ENCODE peak calls at places on chromosomes 16 and 17, in seven cellular contexts. One of them, this sample, is unnamed.

GRCh38 chr16:80981103-80981502 is 25.6 kb downstream of the CMC2 start:
- DNase-seq in small intestine: no peak
- DNase-seq in T-helper 17 cell: no peak
- DNase-seq in NCI-H1436 treated with DMSO at 0.1 percent for 48 hours: no peak
- DNase-seq in HCEC 1CT: no peak
- DNase-seq in thoracic aorta: no peak
- DNase-seq in T-helper 2 cell: no peak
- DNase-seq in this sample: no peak

GRCh38 chr16:89512453-89512852 is 4.2 kb downstream of the SPG7 start:
- DNase-seq in small intestine: no peak
- DNase-seq in T-helper 17 cell: no peak
- DNase-seq in NCI-H1436 treated with DMSO at 0.1 percent for 48 hours: no peak
- DNase-seq in HCEC 1CT: no peak
- DNase-seq in thoracic aorta: no peak
- DNase-seq in T-helper 2 cell: no peak
- DNase-seq in this sample: no peak

GRCh38 chr16:61813339-61813738 is 222.9 kb downstream of the CDH8 start:
- DNase-seq in small intestine: no peak
- DNase-seq in T-helper 17 cell: no peak
- DNase-seq in NCI-H1436 treated with DMSO at 0.1 percent for 48 hours: no peak
- DNase-seq in HCEC 1CT: no peak
- DNase-seq in thoracic aorta: no peak
- DNase-seq in T-helper 2 cell: no peak
- DNase-seq in this sample: no peak

GRCh38 chr17:17062866-17063265 is 20.6 kb downstream of the MPRIP start:
- DNase-seq in small intestine: peak
- DNase-seq in T-helper 17 cell: no peak
- DNase-seq in NCI-H1436 treated with DMSO at 0.1 percent for 48 hours: no peak
- DNase-seq in HCEC 1CT: no peak
- DNase-seq in thoracic aorta: no peak
- DNase-seq in T-helper 2 cell: no peak
- DNase-seq in this sample: no peak

GRCh38 chr17:72120878-72121163 is at the start of gene SOX9:
- DNase-seq in small intestine: peak
- DNase-seq in T-helper 17 cell: no peak
- DNase-seq in NCI-H1436 treated with DMSO at 0.1 percent for 48 hours: peak
- DNase-seq in HCEC 1CT: peak
- DNase-seq in thoracic aorta: no peak
- DNase-seq in T-helper 2 cell: no peak
- DNase-seq in this sample: peak

GRCh38 chr16:74698220-74698619 is 2.4 kb downstream of the MLKL start:
- DNase-seq in small intestine: peak
- DNase-seq in T-helper 17 cell: no peak
- DNase-seq in NCI-H1436 treated with DMSO at 0.1 percent for 48 hours: no peak
- DNase-seq in HCEC 1CT: peak
- DNase-seq in thoracic aorta: no peak
- DNase-seq in T-helper 2 cell: no peak
- DNase-seq in this sample: no peak

GRCh38 chr17:78313735-78314648 is 45.9 kb downstream of the SOCS3 start:
- DNase-seq in small intestine: peak
- DNase-seq in T-helper 17 cell: peak
- DNase-seq in NCI-H1436 treated with DMSO at 0.1 percent for 48 hours: peak
- DNase-seq in HCEC 1CT: peak
- DNase-seq in thoracic aorta: no peak
- DNase-seq in T-helper 2 cell: peak
- DNase-seq in this sample: peak

GRCh38 chr16:56861092-56861610 is 3.9 kb upstream of the SLC12A3 start:
- DNase-seq in small intestine: no peak
- DNase-seq in T-helper 17 cell: no peak
- DNase-seq in NCI-H1436 treated with DMSO at 0.1 percent for 48 hours: no peak
- DNase-seq in HCEC 1CT: no peak
- DNase-seq in thoracic aorta: no peak
- DNase-seq in T-helper 2 cell: no peak
- DNase-seq in this sample: no peak

GRCh38 chr17:52828621-52829020 is 670.1 kb upstream of the CA10 start:
- DNase-seq in small intestine: no peak
- DNase-seq in T-helper 17 cell: no peak
- DNase-seq in NCI-H1436 treated with DMSO at 0.1 percent for 48 hours: peak
- DNase-seq in HCEC 1CT: no peak
- DNase-seq in thoracic aorta: no peak
- DNase-seq in T-helper 2 cell: no peak
- DNase-seq in this sample: no peak

GRCh38 chr16:75402174-75402820 is 31.0 kb downstream of the CFDP1 start:
- DNase-seq in small intestine: peak
- DNase-seq in T-helper 17 cell: no peak
- DNase-seq in NCI-H1436 treated with DMSO at 0.1 percent for 48 hours: no peak
- DNase-seq in HCEC 1CT: peak
- DNase-seq in thoracic aorta: no peak
- DNase-seq in T-helper 2 cell: no peak
- DNase-seq in this sample: no peak

GRCh38 chr17:67942810-67943209 is 53.5 kb downstream of the C17orf58 start:
- DNase-seq in small intestine: no peak
- DNase-seq in T-helper 17 cell: no peak
- DNase-seq in NCI-H1436 treated with DMSO at 0.1 percent for 48 hours: no peak
- DNase-seq in HCEC 1CT: no peak
- DNase-seq in thoracic aorta: no peak
- DNase-seq in T-helper 2 cell: no peak
- DNase-seq in this sample: peak

GRCh38 chr16:75217389-75217851 is 1.4 kb upstream of the CTRB1 start:
- DNase-seq in small intestine: no peak
- DNase-seq in T-helper 17 cell: no peak
- DNase-seq in NCI-H1436 treated with DMSO at 0.1 percent for 48 hours: no peak
- DNase-seq in HCEC 1CT: no peak
- DNase-seq in thoracic aorta: no peak
- DNase-seq in T-helper 2 cell: no peak
- DNase-seq in this sample: no peak

GRCh38 chr16:22635345-22635744 is 124.7 kb downstream of the NPIPB5 start:
- DNase-seq in small intestine: no peak
- DNase-seq in T-helper 17 cell: no peak
- DNase-seq in NCI-H1436 treated with DMSO at 0.1 percent for 48 hours: no peak
- DNase-seq in HCEC 1CT: peak
- DNase-seq in thoracic aorta: no peak
- DNase-seq in T-helper 2 cell: no peak
- DNase-seq in this sample: no peak

GRCh38 chr17:51228177-51228576 is 31.7 kb downstream of the MBTD1 start:
- DNase-seq in small intestine: no peak
- DNase-seq in T-helper 17 cell: no peak
- DNase-seq in NCI-H1436 treated with DMSO at 0.1 percent for 48 hours: no peak
- DNase-seq in HCEC 1CT: peak
- DNase-seq in thoracic aorta: no peak
- DNase-seq in T-helper 2 cell: no peak
- DNase-seq in this sample: no peak

GRCh38 chr16:66660422-66661209 is 35.9 kb downstream of the CMTM4 start:
- DNase-seq in small intestine: peak
- DNase-seq in T-helper 17 cell: no peak
- DNase-seq in NCI-H1436 treated with DMSO at 0.1 percent for 48 hours: no peak
- DNase-seq in HCEC 1CT: peak
- DNase-seq in thoracic aorta: peak
- DNase-seq in T-helper 2 cell: no peak
- DNase-seq in this sample: peak

GRCh38 chr17:61294777-61295176 is 104.9 kb upstream of the TBX2 start:
- DNase-seq in small intestine: no peak
- DNase-seq in T-helper 17 cell: no peak
- DNase-seq in NCI-H1436 treated with DMSO at 0.1 percent for 48 hours: no peak
- DNase-seq in HCEC 1CT: peak
- DNase-seq in thoracic aorta: no peak
- DNase-seq in T-helper 2 cell: no peak
- DNase-seq in this sample: no peak

GRCh38 chr16:31181102-31181830 is 1.3 kb downstream of the FUS start:
- DNase-seq in small intestine: peak
- DNase-seq in T-helper 17 cell: no peak
- DNase-seq in NCI-H1436 treated with DMSO at 0.1 percent for 48 hours: no peak
- DNase-seq in HCEC 1CT: peak
- DNase-seq in thoracic aorta: no peak
- DNase-seq in T-helper 2 cell: no peak
- DNase-seq in this sample: peak

GRCh38 chr16:88560722-88561484 is 9.3 kb upstream of the ZC3H18 start:
- DNase-seq in small intestine: no peak
- DNase-seq in T-helper 17 cell: no peak
- DNase-seq in NCI-H1436 treated with DMSO at 0.1 percent for 48 hours: no peak
- DNase-seq in HCEC 1CT: no peak
- DNase-seq in thoracic aorta: no peak
- DNase-seq in T-helper 2 cell: no peak
- DNase-seq in this sample: no peak

GRCh38 chr16:741986-742629 is 1.3 kb upstream of the CIAO3 start:
- DNase-seq in small intestine: no peak
- DNase-seq in T-helper 17 cell: no peak
- DNase-seq in NCI-H1436 treated with DMSO at 0.1 percent for 48 hours: no peak
- DNase-seq in HCEC 1CT: no peak
- DNase-seq in thoracic aorta: no peak
- DNase-seq in T-helper 2 cell: no peak
- DNase-seq in this sample: no peak

GRCh38 chr17:82266142-82266541 is 7.4 kb downstream of the CSNK1D start:
- DNase-seq in small intestine: no peak
- DNase-seq in T-helper 17 cell: no peak
- DNase-seq in NCI-H1436 treated with DMSO at 0.1 percent for 48 hours: no peak
- DNase-seq in HCEC 1CT: no peak
- DNase-seq in thoracic aorta: no peak
- DNase-seq in T-helper 2 cell: no peak
- DNase-seq in this sample: no peak